ENCODE peak calls at places on chromosomes 4 and X, in nine cellular contexts. J, D, Y, I, X, M, S, C and U are unnamed samples. For H3K27me3, the result is how much of the 10 kb centered on the place peaks cover.

GRCh38 chrX:138756234-138756633 is 44.7 kb upstream of the FGF13 start:
- DNase-seq in I (no peak), J (no peak), D (no peak), Y (no peak), C (peak), M (no peak), S (no peak), X (peak), U (peak)

GRCh38 chr4:139015948-139016451 is 419 bp downstream of the NOCT start:
- DNase-seq in I (peak), C (peak), M (no peak), Y (peak), S (no peak), J (no peak), X (peak), D (no peak), U (peak)

GRCh38 chrX:68929332-68930150 is 100.7 kb downstream of the EFNB1 start:
- DNase-seq in D (no peak), I (no peak), X (peak), C (peak), M (no peak), S (peak), Y (no peak), J (no peak), U (no peak)

GRCh38 chr4:165520071-165520470 is 141.3 kb downstream of the CPE start:
- DNase-seq in S (no peak), I (no peak), Y (no peak), J (no peak), C (no peak), X (peak), D (no peak), M (no peak), U (no peak)

GRCh38 chr4:24930136-24930535 is 17.3 kb upstream of the CCDC149 start:
- DNase-seq in X (no peak), D (no peak), C (no peak), Y (no peak), M (no peak), J (no peak), S (no peak), I (no peak), U (no peak)

GRCh38 chr4:74056114-74056857 is 17.8 kb upstream of the CXCL3 start:
- DNase-seq in J (no peak), S (no peak), C (peak), Y (no peak), X (peak), M (no peak), I (no peak), D (no peak), U (peak)

GRCh38 chr4:125461676-125462363 is 147.1 kb downstream of the FAT4 start:
- DNase-seq in X (no peak), S (no peak), M (no peak), C (no peak), Y (no peak), I (no peak), J (no peak), D (no peak), U (no peak)

GRCh38 chr4:7781361-7781760 is 158.3 kb downstream of the AFAP1 start:
- DNase-seq in M (no peak), Y (no peak), S (no peak), C (no peak), X (no peak), D (no peak), I (no peak), J (no peak), U (no peak)

GRCh38 chr4:169070071-169070894 is 60.2 kb upstream of the CBR4 start:
- DNase-seq in J (no peak), I (no peak), Y (no peak), C (peak), S (peak), M (no peak), X (peak), D (no peak), U (peak)

GRCh38 chr4:3802571-3803474 is 36.6 kb downstream of the ADRA2C start:
- DNase-seq in Y (peak), X (no peak), C (peak), D (no peak), S (no peak), I (no peak), J (no peak), M (no peak), U (no peak)
- H3K27me3 ChIP-seq in Y (under half), X (under half), C (under half), D (under half), S (under half), I (under half), J (under half), M (half or more), U (under half)

GRCh38 chr4:184190711-184191110 is 27.0 kb downstream of the ENPP6 start:
- DNase-seq in C (no peak), M (peak), J (no peak), Y (no peak), D (no peak), X (no peak), S (no peak), I (no peak), U (no peak)
- H3K27me3 ChIP-seq in C (under half), M (under half), J (under half), Y (under half), D (under half), X (under half), S (under half), I (under half), U (under half)

DNA sequence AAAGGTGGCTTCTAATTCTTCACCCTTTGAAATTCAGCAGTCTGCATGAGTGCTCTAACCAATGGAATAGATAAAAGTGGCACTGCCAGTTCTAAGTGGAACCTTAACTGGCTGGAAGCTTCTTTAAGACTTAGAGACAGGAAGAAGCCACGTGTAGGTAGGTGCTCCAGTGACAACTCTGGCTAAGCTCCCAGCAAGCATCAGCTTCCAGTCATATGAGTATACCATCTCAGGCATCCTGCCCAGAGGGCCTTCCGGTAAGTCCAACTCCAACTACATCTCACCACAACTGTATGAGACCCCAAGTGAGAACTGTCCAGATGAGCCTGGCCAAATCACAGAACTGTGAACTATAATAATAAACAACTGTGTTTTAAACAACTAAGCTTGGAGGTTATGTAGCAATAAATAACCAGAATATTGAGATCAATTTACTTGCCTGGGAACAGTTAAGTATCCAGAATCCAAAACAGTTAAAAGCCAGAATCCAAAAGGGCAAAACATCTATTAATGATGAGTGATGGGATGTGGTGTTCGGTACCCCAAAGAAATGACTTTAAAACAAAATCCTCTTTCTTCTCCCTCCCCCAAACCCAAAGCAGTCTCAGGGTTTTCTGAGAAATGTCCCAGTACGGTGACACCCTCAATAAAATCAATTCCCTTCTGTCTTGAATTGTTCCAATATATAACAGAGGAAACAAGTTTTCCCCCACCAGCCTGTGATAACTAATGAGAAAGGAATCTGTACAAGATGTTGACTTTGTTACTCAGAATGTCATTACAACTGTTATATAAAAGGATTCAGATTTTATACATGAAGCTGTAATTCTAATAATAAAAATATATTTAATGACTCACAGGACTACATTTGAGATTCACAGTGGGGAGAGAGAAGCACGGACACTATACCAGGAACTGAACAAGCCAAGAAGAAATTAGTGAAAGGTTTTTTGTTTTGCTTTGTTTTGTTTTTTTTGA is 4.2 kb downstream of the TSPAN5 start:
- DNase-seq in I (no peak), S (peak), X (peak), C (no peak), M (no peak), J (no peak), Y (no peak), D (no peak), U (no peak)
- H3K27me3 ChIP-seq in I (under half), S (under half), X (under half), C (under half), M (under half), J (under half), Y (under half), D (under half), U (under half)

DNA sequence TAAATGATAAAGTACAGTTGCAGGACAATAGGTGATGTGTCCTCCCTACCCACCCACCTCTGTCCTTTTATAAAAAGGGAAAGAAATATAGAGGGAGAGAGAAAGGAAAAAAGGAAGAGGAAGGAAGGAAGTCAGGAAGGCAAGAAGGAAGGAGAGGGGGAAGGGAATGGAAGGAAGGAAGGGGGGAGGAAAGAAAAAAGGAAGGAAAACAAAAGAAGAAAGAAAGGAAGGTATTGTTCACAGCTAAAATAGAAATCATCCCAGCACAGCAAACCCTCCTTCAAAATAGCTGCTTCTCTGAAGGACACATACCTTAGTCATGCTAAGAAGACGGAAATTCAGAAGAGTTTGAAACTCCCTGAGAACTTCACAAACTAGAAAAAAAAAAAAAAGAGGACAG is 8.4 kb downstream of the NKX6-1 start:
- DNase-seq in X (no peak), M (no peak), Y (no peak), D (no peak), J (no peak), I (no peak), C (no peak), S (no peak), U (no peak)
- H3K27me3 ChIP-seq in X (under half), M (half or more), Y (under half), D (half or more), J (under half), I (under half), C (half or more), S (under half), U (under half)

DNA sequence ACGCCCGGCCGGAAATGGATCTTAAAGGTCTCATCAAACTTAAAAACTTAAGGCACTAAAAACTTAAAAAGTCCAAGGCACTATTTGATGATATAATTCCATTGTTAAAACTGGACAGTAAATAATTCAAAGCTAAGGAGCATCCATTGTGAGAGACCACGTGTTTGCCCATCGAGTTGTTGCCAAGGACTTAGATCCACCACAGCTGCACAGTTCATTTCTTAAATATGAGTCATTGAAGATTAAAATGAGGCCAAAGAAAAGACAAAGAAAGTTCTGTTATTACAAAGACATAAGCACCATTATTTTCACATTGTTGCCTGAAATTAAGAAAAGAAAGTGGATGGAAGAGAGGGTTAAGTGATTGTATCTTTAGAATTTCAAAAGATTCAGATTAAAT is 411.5 kb upstream of the FTHL17 start:
- DNase-seq in D (no peak), Y (no peak), J (no peak), I (no peak), C (no peak), M (no peak), X (peak), S (no peak), U (no peak)
- H3K27me3 ChIP-seq in D (under half), Y (under half), J (under half), I (under half), C (under half), M (under half), X (under half), S (under half), U (under half)

GRCh38 chr4:1010522-1011021 is 854 bp upstream of the FGFRL1 start:
- DNase-seq in D (no peak), S (peak), Y (no peak), X (peak), I (peak), J (peak), C (peak), M (no peak), U (peak)
- H3K27me3 ChIP-seq in D (under half), S (under half), Y (under half), X (under half), I (under half), J (under half), C (under half), M (under half), U (under half)